ENCODE peak calls at places on chromosome 4, in seven cellular contexts. M is breast epithelium, P is endothelial cell of umbilical vein, S is prostate gland, H is sigmoid colon, K is HL-60, N is vagina. J is an unnamed sample.

GRCh38 chr4:36771411-36772153 is 473.0 kb upstream of the NWD2 start:
- DNase-seq in S (no peak), N (no peak), H (no peak), K (no peak), M (no peak), P (no peak), J (no peak)

GRCh38 chr4:29128810-29129209 is 1591.4 kb upstream of the PCDH7 start:
- DNase-seq in H (no peak), K (no peak), M (no peak), S (no peak), P (no peak), N (no peak), J (no peak)

GRCh38 chr4:99856166-99856565 is 38.1 kb downstream of the LAMTOR3 start:
- DNase-seq in N (no peak), P (peak), S (no peak), M (no peak), K (peak), H (no peak), J (no peak)

GRCh38 chr4:183840311-183840710 is 64.8 kb upstream of the STOX2 start:
- DNase-seq in N (no peak), P (peak), M (peak), S (peak), K (peak), H (peak), J (no peak)

GRCh38 chr4:74738756-74739155 is 55.6 kb downstream of the BTC start:
- DNase-seq in H (no peak), P (no peak), S (no peak), K (no peak), N (no peak), M (no peak), J (no peak)

GRCh38 chr4:17030543-17030942 is 132.1 kb upstream of the LDB2 start:
- DNase-seq in K (no peak), S (no peak), N (no peak), H (no peak), P (peak), M (no peak), J (peak)

GRCh38 chr4:17316566-17316965 is 195.3 kb downstream of the QDPR start:
- DNase-seq in S (no peak), H (no peak), P (no peak), M (no peak), N (no peak), K (no peak), J (no peak)

GRCh38 chr4:28921886-28922285 is 1798.3 kb upstream of the PCDH7 start:
- DNase-seq in P (no peak), K (no peak), S (no peak), M (no peak), H (no peak), N (no peak), J (no peak)

GRCh38 chr4:164116286-164116685 is 621.8 kb downstream of the TMA16 start:
- DNase-seq in S (no peak), M (no peak), N (no peak), K (no peak), P (no peak), H (no peak), J (no peak)

GRCh38 chr4:138611721-138612120 is 369.6 kb upstream of the SLC7A11 start:
- DNase-seq in H (no peak), M (no peak), S (no peak), N (no peak), P (no peak), K (no peak), J (no peak)

GRCh38 chr4:38684951-38685350 is 21.0 kb downstream of the KLF3 start:
- DNase-seq in P (no peak), M (no peak), K (no peak), H (no peak), S (no peak), N (no peak), J (peak)

GRCh38 chr4:75612306-75612705 is 18.0 kb downstream of the CDKL2 start:
- DNase-seq in K (no peak), P (no peak), S (no peak), N (no peak), H (no peak), M (no peak), J (no peak)

GRCh38 chr4:98573791-98574190 is 84.6 kb downstream of the TSPAN5 start:
- DNase-seq in N (no peak), K (no peak), M (no peak), P (no peak), H (no peak), S (no peak), J (peak)

GRCh38 chr4:1518997-1519700 is 112.9 kb upstream of the NKX1-1 start:
- DNase-seq in K (no peak), S (no peak), H (peak), M (no peak), P (no peak), N (no peak), J (no peak)

GRCh38 chr4:141047228-141047884 is 85.9 kb downstream of the RNF150 start:
- DNase-seq in M (no peak), S (no peak), K (no peak), H (no peak), P (no peak), N (no peak), J (no peak)

GRCh38 chr4:2092653-2093000 is 33.5 kb downstream of the NAT8L start:
- DNase-seq in M (no peak), S (no peak), N (no peak), P (no peak), K (no peak), H (no peak), J (peak)

GRCh38 chr4:124133753-124134152 is 578.8 kb downstream of the ANKRD50 start:
- DNase-seq in N (no peak), S (no peak), H (no peak), P (no peak), M (no peak), K (no peak), J (no peak)

GRCh38 chr4:168654206-168655174 is 157.6 kb downstream of the PALLD start:
- DNase-seq in H (no peak), M (no peak), N (no peak), K (no peak), P (no peak), S (no peak), J (no peak)

GRCh38 chr4:55826986-55827385 is 7.4 kb downstream of the EXOC1L start:
- DNase-seq in H (no peak), K (no peak), S (no peak), P (no peak), M (no peak), N (no peak), J (no peak)

GRCh38 chr4:9938933-9939332 is 82.4 kb downstream of the SLC2A9 start:
- DNase-seq in M (no peak), S (no peak), P (no peak), K (no peak), N (no peak), H (no peak), J (no peak)

GRCh38 chr4:57080781-57081650 is 29.2 kb downstream of the IGFBP7 start:
- DNase-seq in H (no peak), M (no peak), S (peak), N (no peak), P (peak), K (no peak), J (no peak)

GRCh38 chr4:31291238-31291637 is 571.1 kb downstream of the PCDH7 start:
- DNase-seq in K (no peak), H (no peak), P (no peak), M (no peak), N (no peak), S (no peak), J (no peak)

GRCh38 chr4:1403591-1404572 is 2.4 kb downstream of the NKX1-1 start:
- DNase-seq in P (no peak), K (no peak), S (no peak), M (peak), N (no peak), H (peak), J (no peak)

GRCh38 chr4:677431-678293 is 3.3 kb downstream of the MYL5 start:
- DNase-seq in M (no peak), N (no peak), P (no peak), S (peak), K (no peak), H (no peak), J (no peak)

GRCh38 chr4:53490965-53491622 is 100.2 kb downstream of the LNX1 start:
- DNase-seq in M (no peak), N (no peak), S (no peak), P (peak), K (peak), H (no peak), J (no peak)

GRCh38 chr4:6724461-6725111 is 8.6 kb downstream of the BLOC1S4 start:
- DNase-seq in M (peak), K (no peak), N (no peak), H (no peak), S (no peak), P (no peak), J (no peak)

GRCh38 chr4:41069838-41070237 is 144.5 kb downstream of the APBB2 start:
- DNase-seq in S (no peak), M (no peak), K (no peak), P (no peak), N (no peak), H (no peak), J (no peak)

GRCh38 chr4:67366341-67366861 is 178.9 kb downstream of the CENPC start:
- DNase-seq in N (no peak), M (no peak), P (no peak), H (no peak), K (no peak), S (no peak), J (no peak)

GRCh38 chr4:143488684-143489083 is 24.8 kb upstream of the SMARCA5 start:
- DNase-seq in P (no peak), K (no peak), N (no peak), H (no peak), S (no peak), M (no peak), J (no peak)

GRCh38 chr4:174611792-174612191 is 89.5 kb upstream of the HPGD start:
- DNase-seq in N (no peak), M (no peak), K (no peak), S (no peak), P (no peak), H (no peak), J (no peak)

GRCh38 chr4:125421547-125421946 is 106.8 kb downstream of the FAT4 start:
- DNase-seq in H (no peak), N (no peak), M (no peak), K (no peak), S (no peak), P (peak), J (no peak)

GRCh38 chr4:126328914-126329313 is 1014.2 kb downstream of the FAT4 start:
- DNase-seq in S (no peak), K (no peak), M (no peak), P (no peak), H (no peak), N (no peak), J (no peak)

GRCh38 chr4:8710416-8710815 is 117.9 kb downstream of the CPZ start:
- DNase-seq in S (no peak), M (peak), K (no peak), P (no peak), N (no peak), H (peak), J (no peak)

GRCh38 chr4:138952405-138952804 is 63.2 kb upstream of the NOCT start:
- DNase-seq in S (no peak), N (no peak), P (no peak), H (no peak), K (no peak), M (no peak), J (no peak)

GRCh38 chr4:153451931-153452660 is 14.1 kb upstream of the TMEM131L start:
- DNase-seq in S (no peak), N (no peak), H (no peak), P (no peak), K (peak), M (no peak), J (no peak)

GRCh38 chr4:150402968-150403367 is 179.0 kb upstream of the MAB21L2 start:
- DNase-seq in H (peak), S (no peak), P (peak), N (no peak), K (peak), M (no peak), J (no peak)

GRCh38 chr4:183383606-183384005 is 60.8 kb upstream of the CDKN2AIP start:
- DNase-seq in M (no peak), K (no peak), S (no peak), P (no peak), H (peak), N (no peak), J (no peak)

DNA sequence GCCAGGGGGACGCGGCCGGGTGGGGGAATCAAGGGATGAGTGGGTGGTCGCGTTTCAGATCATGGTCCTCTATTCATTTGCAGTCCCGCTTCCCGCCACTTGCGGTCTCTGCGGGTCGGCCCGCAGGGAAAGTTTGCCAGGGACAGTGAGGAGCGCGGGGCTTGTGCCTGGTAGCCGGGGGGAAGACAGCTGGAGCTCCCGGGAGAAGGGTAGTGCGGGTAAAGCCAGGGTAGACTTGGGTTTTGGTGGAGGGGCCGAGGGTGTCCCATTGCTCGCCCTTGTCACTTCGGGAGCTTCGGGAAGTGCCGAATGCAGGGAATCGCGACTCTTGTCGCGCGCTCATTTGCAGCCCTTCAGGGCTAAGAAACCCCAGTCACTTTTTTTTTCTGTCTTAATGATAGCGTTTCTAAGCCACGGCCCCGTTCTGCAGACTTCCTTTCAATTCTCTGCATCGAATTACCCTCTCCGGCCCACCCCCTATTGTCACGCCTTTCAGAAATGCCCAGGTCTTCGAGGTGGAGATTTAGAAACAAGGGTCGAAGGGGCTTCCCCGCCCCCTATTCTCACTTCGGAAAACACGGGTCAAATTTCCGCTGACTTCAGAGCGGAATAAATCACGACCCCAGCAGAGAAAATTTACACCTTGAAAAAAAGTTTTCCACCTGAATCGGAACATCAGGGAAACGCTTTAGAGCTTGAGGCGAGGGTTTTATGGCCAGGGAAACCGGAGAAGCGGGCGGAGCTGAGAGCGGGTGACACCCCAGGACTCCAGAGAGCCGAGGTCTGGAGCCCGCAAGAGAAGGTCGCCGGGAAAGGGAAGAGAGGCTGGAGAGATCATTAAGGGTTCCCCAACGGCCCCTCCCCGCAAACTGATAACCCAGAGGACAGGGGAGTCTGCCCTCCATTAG is 1.4 kb downstream of the SHISA3 start:
- DNase-seq in H (no peak), M (no peak), S (no peak), N (no peak), K (no peak), P (peak), J (no peak)
- H3K4me3 ChIP-seq in H (peak), M (peak), S (no peak), N (peak), K (no peak), P (peak), J (peak)

GRCh38 chr4:134906404-134907023 is 704.9 kb upstream of the PABPC4L start:
- DNase-seq in K (no peak), N (no peak), H (no peak), S (no peak), M (no peak), P (peak), J (no peak)
- TF ChIP-seq CTCF in K (no peak), N (no peak), H (no peak), S (no peak), M (no peak), P (no peak), J (peak)

GRCh38 chr4:88575222-88575621 is 17.1 kb upstream of the HERC3 start:
- DNase-seq in S (no peak), K (no peak), P (no peak), H (no peak), N (no peak), M (no peak), J (no peak)

GRCh38 chr4:88569944-88570455 is 22.3 kb upstream of the HERC3 start:
- DNase-seq in H (no peak), S (no peak), K (no peak), N (no peak), P (no peak), M (no peak), J (no peak)

GRCh38 chr4:88573995-88574394 is 18.3 kb upstream of the HERC3 start:
- DNase-seq in N (no peak), H (no peak), M (no peak), K (no peak), S (no peak), P (no peak), J (no peak)

GRCh38 chr4:88567591-88567990 is 24.7 kb upstream of the HERC3 start:
- DNase-seq in H (no peak), M (no peak), N (no peak), K (no peak), S (no peak), P (no peak), J (no peak)

DNA sequence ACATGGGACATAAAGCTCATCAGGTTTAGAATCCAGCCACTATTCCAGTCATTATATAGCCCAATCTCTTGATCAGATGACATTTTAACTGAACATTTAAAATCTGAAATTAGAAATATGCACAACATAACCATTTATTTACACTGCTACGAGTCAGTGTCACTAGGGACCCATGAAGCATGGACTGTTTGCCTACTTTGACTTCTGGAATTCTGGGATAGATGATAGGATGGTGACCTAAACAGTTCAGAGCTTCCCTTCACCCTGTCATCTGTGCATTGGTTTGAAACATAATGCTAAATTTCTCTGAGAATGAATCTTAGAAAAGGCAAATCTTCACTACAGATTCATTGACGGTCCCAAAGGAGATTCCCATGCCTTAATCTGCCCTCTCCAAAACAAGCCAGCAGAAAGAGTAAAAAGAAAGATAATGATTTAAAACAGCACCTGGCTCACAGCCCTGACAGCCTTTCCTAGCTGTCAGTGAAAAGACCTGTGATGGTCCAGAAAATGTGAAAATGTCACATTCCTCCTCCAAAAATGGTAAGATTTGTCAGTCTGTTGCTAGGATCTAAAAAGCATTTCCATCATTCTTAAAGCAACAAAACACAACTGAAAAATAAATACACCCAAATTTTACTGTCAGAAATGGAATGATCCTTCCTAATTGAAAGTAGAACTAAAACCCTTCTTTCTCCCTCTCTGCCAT is 18.8 kb upstream of the HERC3 start:
- DNase-seq in N (no peak), M (no peak), H (no peak), S (no peak), K (no peak), P (no peak), J (no peak)
- TF ChIP-seq POLR2AphosphoS5 in N (no peak), M (no peak), H (no peak), S (no peak), K (no peak), P (no peak), J (no peak)

GRCh38 chr4:91963489-91963888 is 340.3 kb upstream of the GRID2 start:
- DNase-seq in H (no peak), N (no peak), P (no peak), M (no peak), S (no peak), K (no peak), J (no peak)
- H3K4me3 ChIP-seq in H (no peak), N (no peak), P (no peak), M (no peak), S (no peak), K (no peak), J (no peak)

DNA sequence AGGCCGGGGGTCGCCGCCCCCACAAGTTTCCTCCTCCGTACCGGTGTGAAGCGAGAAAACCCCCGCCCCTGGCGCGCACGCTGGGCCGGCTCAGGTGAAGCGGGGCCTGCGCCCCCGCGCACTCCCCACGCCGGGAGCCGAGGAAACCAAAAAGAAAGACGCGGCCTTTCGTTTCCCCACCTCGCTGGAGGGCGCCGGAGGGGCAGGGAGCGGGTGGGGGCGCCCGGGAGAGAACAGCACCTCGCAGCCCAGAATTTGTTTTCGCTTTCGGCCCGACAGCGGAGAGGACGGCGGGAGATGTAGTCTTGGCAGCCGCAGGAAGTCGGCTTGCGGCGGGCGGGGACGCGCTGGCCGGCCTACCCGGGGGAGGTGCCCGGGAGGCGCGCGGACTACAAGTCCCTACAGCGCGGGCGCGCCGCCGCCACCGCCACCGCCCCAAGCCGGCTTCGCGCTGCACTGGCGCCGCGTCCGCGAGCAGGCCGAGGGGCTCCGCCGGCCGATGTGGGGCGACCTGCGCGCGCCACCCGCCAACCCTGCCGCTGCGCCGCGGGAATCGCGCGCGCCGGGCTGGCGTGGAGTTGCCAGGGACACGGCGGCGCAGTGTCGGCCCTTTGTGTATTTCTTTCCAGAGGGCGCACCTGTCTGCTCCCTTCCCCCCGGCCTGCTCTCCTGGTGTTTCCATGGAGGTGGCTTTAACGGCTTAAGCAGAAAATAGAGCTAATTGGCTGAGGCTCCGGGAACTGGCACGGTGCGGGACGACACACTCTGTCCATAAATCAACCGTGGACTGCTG is at the start of gene OTUD4:
- DNase-seq in M (peak), H (peak), N (no peak), K (peak), S (peak), P (peak), J (peak)
- TF ChIP-seq CTCF in M (peak), H (no peak), N (no peak), K (no peak), S (no peak), P (no peak), J (peak)

GRCh38 chr4:101651778-101652177 is 138.8 kb upstream of the BANK1 start:
- DNase-seq in H (no peak), S (no peak), K (no peak), N (no peak), M (no peak), P (no peak), J (no peak)
- TF ChIP-seq POLR2AphosphoS5 in H (no peak), S (no peak), K (no peak), N (no peak), M (no peak), P (no peak), J (no peak)